ENCODE peak calls at places on chromosomes 1 and 21, in eight cellular contexts. K is stromal cell of bone marrow, V is GM12865, E is iPS-NIHi11, Z is A549, X is tibial artery, G is foreskin fibroblast, L is upper lobe of right lung. U is an unnamed sample.

GRCh38 chr1:41357451-41358151 is 3.6 kb upstream of the FOXO6 start:
- DNase-seq in Z (no peak), K (no peak), L (peak; percentile 57), E (no peak), V (no peak), X (peak; percentile 48), G (no peak), U (no peak)

GRCh38 chr1:78790174-78790573 is 140.5 kb downstream of the IFI44 start:
- DNase-seq in Z (no peak), V (no peak), G (no peak), K (no peak), E (no peak), L (no peak), X (no peak), U (no peak)

GRCh38 chr1:229196404-229197224 is 74.3 kb upstream of the RAB4A start:
- DNase-seq in Z (no peak), K (peak; percentile 28), G (peak; percentile 36), E (no peak), V (no peak), X (no peak), L (no peak), U (no peak)

GRCh38 chr21:46099476-46099875 is 1.6 kb downstream of the COL6A2 start:
- DNase-seq in X (peak; percentile 75), V (no peak), E (peak; percentile 46), Z (no peak), G (peak; percentile 67), K (no peak), L (peak; percentile 65), U (no peak)

GRCh38 chr1:101884621-101885020 is 112.1 kb downstream of the OLFM3 start:
- DNase-seq in K (no peak), E (no peak), Z (no peak), G (no peak), X (no peak), L (no peak), V (no peak), U (no peak)

GRCh38 chr1:173122958-173123852 is 72.5 kb upstream of the TNFSF18 start:
- DNase-seq in K (peak; percentile 60), V (no peak), X (peak; percentile 83), Z (peak; percentile 10), E (peak; percentile 31), L (peak; percentile 80), G (peak; percentile 96), U (peak; percentile 29)

GRCh38 chr1:17120483-17120882 is 1.2 kb upstream of the PADI2 start:
- DNase-seq in E (no peak), K (no peak), V (no peak), L (no peak), Z (no peak), G (no peak), X (no peak), U (no peak)

GRCh38 chr1:218584418-218585155 is 239.5 kb downstream of the TGFB2 start:
- DNase-seq in E (no peak), G (peak; percentile 42), K (no peak), L (no peak), Z (no peak), X (no peak), V (no peak), U (no peak)

GRCh38 chr1:27527857-27528700 is 38.1 kb upstream of the WASF2 start:
- DNase-seq in K (no peak), L (peak; percentile 86), E (peak; percentile 75), V (peak; percentile 36), X (no peak), G (peak; percentile 66), Z (no peak), U (no peak)

GRCh38 chr21:34992736-34993135 is 56.4 kb downstream of the RUNX1 start:
- DNase-seq in G (peak; percentile 35), Z (no peak), E (no peak), V (no peak), K (peak; percentile 64), X (peak; percentile 86), L (no peak), U (no peak)

GRCh38 chr1:156310962-156311361 is 11.9 kb upstream of the VHLL start:
- DNase-seq in Z (no peak), K (peak; percentile 7), G (peak; percentile 65), L (peak; percentile 56), E (no peak), X (peak; percentile 72), V (no peak), U (no peak)

GRCh38 chr1:208264469-208265126 is 20.4 kb upstream of the PLXNA2 start:
- DNase-seq in K (peak; percentile 88), E (no peak), L (no peak), G (peak; percentile 26), Z (no peak), V (no peak), X (no peak), U (no peak)

GRCh38 chr1:53187371-53187770 is 9.3 kb upstream of the CPT2 start:
- DNase-seq in Z (no peak), K (no peak), V (no peak), G (no peak), L (no peak), E (no peak), X (no peak), U (no peak)

GRCh38 chr1:200535605-200536004 is 84.9 kb downstream of the KIF14 start:
- DNase-seq in Z (peak; percentile 82), K (no peak), G (peak; percentile 21), L (no peak), E (peak; percentile 72), X (no peak), V (peak; percentile 37), U (no peak)

GRCh38 chr1:245322673-245323072 is 167.9 kb downstream of the KIF26B start:
- DNase-seq in X (no peak), Z (no peak), E (no peak), L (no peak), V (no peak), G (no peak), K (no peak), U (no peak)

GRCh38 chr1:159953866-159954515 is at the start of gene SLAMF9:
- DNase-seq in G (peak; percentile 35), K (peak; percentile 44), Z (no peak), X (peak; percentile 29), V (no peak), E (no peak), L (no peak), U (no peak)

GRCh38 chr1:94773931-94774422 is 46.2 kb upstream of the SLC44A3 start:
- DNase-seq in K (no peak), E (peak; percentile 33), X (no peak), G (peak; percentile 47), Z (peak; percentile 7), L (peak; percentile 71), V (no peak), U (no peak)

GRCh38 chr1:91594383-91595065 is 93.9 kb downstream of the CDC7 start:
- DNase-seq in V (no peak), X (no peak), L (no peak), K (no peak), E (no peak), G (no peak), Z (no peak), U (no peak)

GRCh38 chr1:3651939-3652537 is at the start of gene TP73:
- DNase-seq in K (no peak), L (peak; percentile 62), V (peak; percentile 84), E (peak; percentile 71), Z (no peak), G (peak; percentile 23), X (no peak), U (no peak)

GRCh38 chr1:89904219-89904980 is 83.6 kb downstream of the LRRC8D start:
- DNase-seq in E (no peak), V (no peak), Z (no peak), G (no peak), X (no peak), L (no peak), K (no peak), U (no peak)

GRCh38 chr1:116737855-116738318 is 16.3 kb upstream of the CD2 start:
- DNase-seq in Z (no peak), G (no peak), E (no peak), L (no peak), V (peak; percentile 68), K (no peak), X (no peak), U (no peak)

GRCh38 chr1:91864017-91864700 is 21.8 kb downstream of the TGFBR3 start:
- DNase-seq in X (no peak), G (peak; percentile 78), E (no peak), K (peak; percentile 58), L (no peak), V (peak; percentile 26), Z (no peak), U (no peak)

GRCh38 chr1:45508295-45509151 is 8.4 kb downstream of the MMACHC start:
- DNase-seq in V (no peak), X (no peak), K (no peak), G (peak; percentile 41), Z (no peak), L (no peak), E (no peak), U (no peak)

GRCh38 chr1:106675558-106675957 is 380.9 kb upstream of the PRMT6 start:
- DNase-seq in X (no peak), V (no peak), L (no peak), K (no peak), Z (no peak), G (peak; percentile 20), E (no peak), U (no peak)

GRCh38 chr1:80542231-80542630 is 1258.5 kb upstream of the ADGRL2 start:
- DNase-seq in K (no peak), E (no peak), V (no peak), L (no peak), G (peak; percentile 45), Z (no peak), X (no peak), U (no peak)

GRCh38 chr1:175471039-175471800 is 272.2 kb downstream of the TNR start:
- DNase-seq in G (peak; percentile 7), Z (no peak), E (no peak), K (no peak), V (peak; percentile 29), L (no peak), X (no peak), U (no peak)

GRCh38 chr1:28129150-28129549 is 40.7 kb upstream of the EYA3 start:
- DNase-seq in K (peak; percentile 84), E (no peak), G (peak; percentile 77), Z (no peak), X (no peak), V (no peak), L (no peak), U (no peak)

GRCh38 chr1:9553736-9554144 is 14.5 kb downstream of the SLC25A33 start:
- DNase-seq in X (peak; percentile 4), Z (no peak), L (no peak), G (no peak), E (no peak), K (no peak), V (no peak), U (no peak)

GRCh38 chr1:62238507-62238906 is 43.9 kb downstream of the L1TD1 start:
- DNase-seq in X (no peak), G (no peak), Z (no peak), E (no peak), V (no peak), K (no peak), L (no peak), U (no peak)

GRCh38 chr1:197958861-197959260 is 41.7 kb downstream of the LHX9 start:
- DNase-seq in G (no peak), X (no peak), Z (no peak), K (no peak), V (no peak), L (no peak), E (no peak), U (no peak)

GRCh38 chr1:78958711-78959110 is 47.8 kb downstream of the ADGRL4 start:
- DNase-seq in E (no peak), L (no peak), V (no peak), X (no peak), K (no peak), G (no peak), Z (no peak), U (no peak)

GRCh38 chr1:8217011-8217711 is 100.8 kb upstream of the SLC45A1 start:
- DNase-seq in Z (no peak), E (peak; percentile 64), V (peak; percentile 13), G (peak; percentile 61), X (no peak), L (peak; percentile 82), K (no peak), U (peak; percentile 14)

GRCh38 chr1:28971980-28972771 is 57.8 kb downstream of the EPB41 start:
- DNase-seq in Z (no peak), E (no peak), V (no peak), K (peak; percentile 89), X (no peak), L (no peak), G (peak; percentile 80), U (no peak)

GRCh38 chr21:26732442-26733221 is 112.6 kb downstream of the ADAMTS1 start:
- DNase-seq in X (no peak), L (peak; percentile 65), E (peak; percentile 28), K (peak; percentile 30), Z (no peak), V (peak; percentile 32), G (peak; percentile 76), U (peak; percentile 7)